ENCODE peak calls at places on chromosomes 3 and 15, in five cellular contexts. One of them, this sample, is unnamed.

GRCh38 chr3:170679190-170679589 is 93.3 kb upstream of the SLC7A14 start:
- DNase-seq in astrocyte: no peak
- DNase-seq in NCI-H2107: no peak
- DNase-seq in HEK293T: no peak
- DNase-seq in H1: no peak
- DNase-seq in this sample: no peak

GRCh38 chr3:126179825-126180476 is 435 bp downstream of the ALDH1L1 start:
- DNase-seq in astrocyte: no peak
- DNase-seq in H1: no peak
- DNase-seq in HEK293T: peak; percentile 34
- DNase-seq in NCI-H2107: no peak
- DNase-seq in this sample: peak; percentile 16

GRCh38 chr3:187919018-187919417 is 173.8 kb upstream of the BCL6 start:
- DNase-seq in astrocyte: peak; percentile 60
- DNase-seq in HEK293T: no peak
- DNase-seq in H1: no peak
- DNase-seq in NCI-H2107: no peak
- DNase-seq in this sample: no peak

GRCh38 chr15:91873133-91873526 is 19.6 kb downstream of the SLCO3A1 start:
- DNase-seq in H1: no peak
- DNase-seq in HEK293T: no peak
- DNase-seq in NCI-H2107: no peak
- DNase-seq in astrocyte: no peak
- DNase-seq in this sample: no peak

GRCh38 chr3:123807820-123808219 is 76.3 kb downstream of the MYLK start:
- DNase-seq in HEK293T: no peak
- DNase-seq in astrocyte: no peak
- DNase-seq in NCI-H2107: no peak
- DNase-seq in H1: no peak
- DNase-seq in this sample: no peak

GRCh38 chr3:152737021-152737908 is 97.7 kb upstream of the P2RY1 start:
- DNase-seq in NCI-H2107: no peak
- DNase-seq in H1: no peak
- DNase-seq in astrocyte: peak; percentile 82
- DNase-seq in HEK293T: no peak
- DNase-seq in this sample: no peak

GRCh38 chr3:98573231-98573728 is 20.1 kb downstream of the CPOX start:
- DNase-seq in HEK293T: no peak
- DNase-seq in astrocyte: no peak
- DNase-seq in H1: no peak
- DNase-seq in NCI-H2107: no peak
- DNase-seq in this sample: no peak

GRCh38 chr15:94259863-94260262 is 28.5 kb downstream of the MCTP2 start:
- DNase-seq in astrocyte: no peak
- DNase-seq in H1: no peak
- DNase-seq in HEK293T: no peak
- DNase-seq in NCI-H2107: no peak
- DNase-seq in this sample: no peak

GRCh38 chr3:15171096-15171495 is 35.0 kb upstream of the CAPN7 start:
- DNase-seq in H1: no peak
- DNase-seq in astrocyte: no peak
- DNase-seq in NCI-H2107: no peak
- DNase-seq in HEK293T: no peak
- DNase-seq in this sample: no peak

GRCh38 chr3:22175899-22176298 is 424.9 kb upstream of the ZNF385D start:
- DNase-seq in NCI-H2107: no peak
- DNase-seq in H1: no peak
- DNase-seq in HEK293T: no peak
- DNase-seq in astrocyte: no peak
- DNase-seq in this sample: no peak

GRCh38 chr3:144524531-144524930 is 552.9 kb downstream of the DIPK2A start:
- DNase-seq in NCI-H2107: no peak
- DNase-seq in HEK293T: no peak
- DNase-seq in astrocyte: no peak
- DNase-seq in H1: no peak
- DNase-seq in this sample: no peak

GRCh38 chr15:69474291-69474690 is 21.7 kb downstream of the RPLP1 start:
- DNase-seq in HEK293T: no peak
- DNase-seq in astrocyte: peak; percentile 55
- DNase-seq in H1: no peak
- DNase-seq in NCI-H2107: no peak
- DNase-seq in this sample: no peak

GRCh38 chr15:33735637-33736247 is 232.6 kb upstream of the CHRM5 start:
- DNase-seq in NCI-H2107: peak; percentile 0
- DNase-seq in H1: no peak
- DNase-seq in astrocyte: no peak
- DNase-seq in HEK293T: peak; percentile 30
- DNase-seq in this sample: no peak

GRCh38 chr3:43455233-43455632 is 166.6 kb downstream of the ANO10 start:
- DNase-seq in HEK293T: no peak
- DNase-seq in H1: no peak
- DNase-seq in astrocyte: peak; percentile 73
- DNase-seq in NCI-H2107: no peak
- DNase-seq in this sample: no peak

GRCh38 chr3:49998326-49998725 is 58.4 kb downstream of the RBM6 start:
- DNase-seq in NCI-H2107: no peak
- DNase-seq in H1: no peak
- DNase-seq in astrocyte: peak; percentile 32
- DNase-seq in HEK293T: no peak
- DNase-seq in this sample: no peak

GRCh38 chr3:50370594-50370993 is 11.3 kb upstream of the TMEM115 start:
- DNase-seq in H1: no peak
- DNase-seq in HEK293T: peak; percentile 53
- DNase-seq in astrocyte: no peak
- DNase-seq in NCI-H2107: peak; percentile 63
- DNase-seq in this sample: no peak

GRCh38 chr15:59995568-59996349 is 8.4 kb upstream of the FOXB1 start:
- DNase-seq in HEK293T: no peak
- DNase-seq in NCI-H2107: no peak
- DNase-seq in astrocyte: no peak
- DNase-seq in H1: no peak
- DNase-seq in this sample: no peak